ENCODE peak calls at places on chromosome 20, in five cellular contexts. One of them, this sample, is unnamed.
A peak's percentile ranks its signal among the peaks of the same experiment; 100 is the strongest.

GRCh38 chr20:36093025-36093803 is 61.3 kb upstream of the EPB41L1 start:
- DNase-seq in SK-N-MC: no peak
- DNase-seq in mucosa of descending colon: peak; percentile 78
- DNase-seq in tibial artery: peak; percentile 71
- DNase-seq in A549: peak; percentile 82
- DNase-seq in this sample: no peak

GRCh38 chr20:53774487-53775203 is 181.0 kb upstream of the ZNF217 start:
- DNase-seq in SK-N-MC: no peak
- DNase-seq in mucosa of descending colon: no peak
- DNase-seq in tibial artery: no peak
- DNase-seq in A549: peak; percentile 87
- DNase-seq in this sample: no peak

GRCh38 chr20:33940701-33941100 is 53.0 kb upstream of the RALY start:
- DNase-seq in SK-N-MC: no peak
- DNase-seq in mucosa of descending colon: no peak
- DNase-seq in tibial artery: no peak
- DNase-seq in A549: no peak
- DNase-seq in this sample: no peak

GRCh38 chr20:13891575-13891974 is 98.8 kb downstream of the SEL1L2 start:
- DNase-seq in SK-N-MC: no peak
- DNase-seq in mucosa of descending colon: no peak
- DNase-seq in tibial artery: no peak
- DNase-seq in A549: no peak
- DNase-seq in this sample: no peak

GRCh38 chr20:63826753-63827152 is 4.3 kb downstream of the ZBTB46 start:
- DNase-seq in SK-N-MC: no peak
- DNase-seq in mucosa of descending colon: no peak
- DNase-seq in tibial artery: no peak
- DNase-seq in A549: no peak
- DNase-seq in this sample: no peak

GRCh38 chr20:10314198-10314597 is 95.6 kb downstream of the SNAP25 start:
- DNase-seq in SK-N-MC: no peak
- DNase-seq in mucosa of descending colon: no peak
- DNase-seq in tibial artery: no peak
- DNase-seq in A549: no peak
- DNase-seq in this sample: no peak

GRCh38 chr20:19828233-19828632 is 70.2 kb downstream of the RIN2 start:
- DNase-seq in SK-N-MC: no peak
- DNase-seq in mucosa of descending colon: no peak
- DNase-seq in tibial artery: no peak
- DNase-seq in A549: peak; percentile 71
- DNase-seq in this sample: no peak

GRCh38 chr20:20064303-20064702 is 12.0 kb downstream of the CFAP61 start:
- DNase-seq in SK-N-MC: no peak
- DNase-seq in mucosa of descending colon: no peak
- DNase-seq in tibial artery: no peak
- DNase-seq in A549: no peak
- DNase-seq in this sample: no peak

GRCh38 chr20:36852187-36852586 is 23.8 kb upstream of the TLDC2 start:
- DNase-seq in SK-N-MC: no peak
- DNase-seq in mucosa of descending colon: no peak
- DNase-seq in tibial artery: no peak
- DNase-seq in A549: no peak
- DNase-seq in this sample: no peak

GRCh38 chr20:59781236-59781635 is 152.2 kb downstream of the SYCP2 start:
- DNase-seq in SK-N-MC: no peak
- DNase-seq in mucosa of descending colon: no peak
- DNase-seq in tibial artery: no peak
- DNase-seq in A549: no peak
- DNase-seq in this sample: no peak

GRCh38 chr20:46022411-46023147 is 6.4 kb upstream of the SLC12A5 start:
- DNase-seq in SK-N-MC: no peak
- DNase-seq in mucosa of descending colon: peak; percentile 76
- DNase-seq in tibial artery: no peak
- DNase-seq in A549: peak; percentile 56
- DNase-seq in this sample: no peak

GRCh38 chr20:52496191-52496590 is 304.6 kb upstream of the ZFP64 start:
- DNase-seq in SK-N-MC: no peak
- DNase-seq in mucosa of descending colon: no peak
- DNase-seq in tibial artery: no peak
- DNase-seq in A549: no peak
- DNase-seq in this sample: no peak

GRCh38 chr20:52564594-52564993 is 373.0 kb upstream of the ZFP64 start:
- DNase-seq in SK-N-MC: no peak
- DNase-seq in mucosa of descending colon: no peak
- DNase-seq in tibial artery: no peak
- DNase-seq in A549: no peak
- DNase-seq in this sample: no peak

GRCh38 chr20:1933465-1933870 is 38.3 kb downstream of the SIRPA start:
- DNase-seq in SK-N-MC: no peak
- DNase-seq in mucosa of descending colon: no peak
- DNase-seq in tibial artery: peak; percentile 65
- DNase-seq in A549: no peak
- DNase-seq in this sample: no peak

GRCh38 chr20:3011752-3012151 is 31.7 kb upstream of the GNRH2 start:
- DNase-seq in SK-N-MC: no peak
- DNase-seq in mucosa of descending colon: no peak
- DNase-seq in tibial artery: no peak
- DNase-seq in A549: no peak
- DNase-seq in this sample: no peak

GRCh38 chr20:25294459-25295385 is 46.8 kb downstream of the PYGB start:
- DNase-seq in SK-N-MC: no peak
- DNase-seq in mucosa of descending colon: peak; percentile 41
- DNase-seq in tibial artery: peak; percentile 41
- DNase-seq in A549: peak; percentile 76
- DNase-seq in this sample: peak; percentile 45

GRCh38 chr20:32387262-32387661 is 29.1 kb downstream of the ASXL1 start:
- DNase-seq in SK-N-MC: no peak
- DNase-seq in mucosa of descending colon: no peak
- DNase-seq in tibial artery: no peak
- DNase-seq in A549: no peak
- DNase-seq in this sample: no peak

GRCh38 chr20:22691369-22692118 is 107.2 kb upstream of the FOXA2 start:
- DNase-seq in SK-N-MC: no peak
- DNase-seq in mucosa of descending colon: peak; percentile 67
- DNase-seq in tibial artery: peak; percentile 75
- DNase-seq in A549: peak; percentile 85
- DNase-seq in this sample: peak; percentile 72

GRCh38 chr20:45347936-45348809 is at the start of gene SDC4:
- DNase-seq in SK-N-MC: no peak
- DNase-seq in mucosa of descending colon: peak; percentile 74
- DNase-seq in tibial artery: peak; percentile 53
- DNase-seq in A549: peak; percentile 51
- DNase-seq in this sample: no peak

GRCh38 chr20:41895216-41895615 is 277.0 kb upstream of the CHD6 start:
- DNase-seq in SK-N-MC: no peak
- DNase-seq in mucosa of descending colon: no peak
- DNase-seq in tibial artery: no peak
- DNase-seq in A549: no peak
- DNase-seq in this sample: no peak

GRCh38 chr20:34877002-34877264 is 521 bp downstream of the ACSS2 start:
- DNase-seq in SK-N-MC: no peak
- DNase-seq in mucosa of descending colon: peak; percentile 41
- DNase-seq in tibial artery: no peak
- DNase-seq in A549: no peak
- DNase-seq in this sample: no peak

GRCh38 chr20:1206749-1207148 is 3.5 kb downstream of the C20orf202 start:
- DNase-seq in SK-N-MC: no peak
- DNase-seq in mucosa of descending colon: no peak
- DNase-seq in tibial artery: no peak
- DNase-seq in A549: no peak
- DNase-seq in this sample: no peak

GRCh38 chr20:33415948-33416347 is 14.6 kb upstream of the CDK5RAP1 start:
- DNase-seq in SK-N-MC: no peak
- DNase-seq in mucosa of descending colon: peak; percentile 37
- DNase-seq in tibial artery: peak; percentile 64
- DNase-seq in A549: peak; percentile 43
- DNase-seq in this sample: no peak

GRCh38 chr20:574297-574942 is 30.8 kb upstream of the CSNK2A1 start:
- DNase-seq in SK-N-MC: no peak
- DNase-seq in mucosa of descending colon: no peak
- DNase-seq in tibial artery: no peak
- DNase-seq in A549: no peak
- DNase-seq in this sample: no peak

GRCh38 chr20:47735412-47736400 is 49.6 kb downstream of the SULF2 start:
- DNase-seq in SK-N-MC: no peak
- DNase-seq in mucosa of descending colon: peak; percentile 19
- DNase-seq in tibial artery: peak; percentile 40
- DNase-seq in A549: no peak
- DNase-seq in this sample: no peak

GRCh38 chr20:8812818-8813217 is 256.1 kb upstream of the PLCB4 start:
- DNase-seq in SK-N-MC: peak; percentile 42
- DNase-seq in mucosa of descending colon: no peak
- DNase-seq in tibial artery: peak; percentile 30
- DNase-seq in A549: no peak
- DNase-seq in this sample: no peak

GRCh38 chr20:23211164-23211563 is 125.0 kb upstream of the CD93 start:
- DNase-seq in SK-N-MC: no peak
- DNase-seq in mucosa of descending colon: no peak
- DNase-seq in tibial artery: no peak
- DNase-seq in A549: no peak
- DNase-seq in this sample: no peak

GRCh38 chr20:56689318-56689717 is 60.2 kb downstream of the TFAP2C start:
- DNase-seq in SK-N-MC: no peak
- DNase-seq in mucosa of descending colon: no peak
- DNase-seq in tibial artery: no peak
- DNase-seq in A549: no peak
- DNase-seq in this sample: no peak

GRCh38 chr20:16539280-16539679 is 34.0 kb downstream of the KIF16B start:
- DNase-seq in SK-N-MC: no peak
- DNase-seq in mucosa of descending colon: peak; percentile 33
- DNase-seq in tibial artery: no peak
- DNase-seq in A549: peak; percentile 26
- DNase-seq in this sample: no peak

GRCh38 chr20:40638414-40638813 is 50.6 kb downstream of the MAFB start:
- DNase-seq in SK-N-MC: no peak
- DNase-seq in mucosa of descending colon: no peak
- DNase-seq in tibial artery: no peak
- DNase-seq in A549: no peak
- DNase-seq in this sample: no peak

GRCh38 chr20:14879020-14879697 is 541.7 kb upstream of the FLRT3 start:
- DNase-seq in SK-N-MC: no peak
- DNase-seq in mucosa of descending colon: no peak
- DNase-seq in tibial artery: no peak
- DNase-seq in A549: peak; percentile 91
- DNase-seq in this sample: no peak

GRCh38 chr20:4373454-4373853 is 348.3 kb upstream of the PRND start:
- DNase-seq in SK-N-MC: no peak
- DNase-seq in mucosa of descending colon: no peak
- DNase-seq in tibial artery: no peak
- DNase-seq in A549: no peak
- DNase-seq in this sample: no peak

DNA sequence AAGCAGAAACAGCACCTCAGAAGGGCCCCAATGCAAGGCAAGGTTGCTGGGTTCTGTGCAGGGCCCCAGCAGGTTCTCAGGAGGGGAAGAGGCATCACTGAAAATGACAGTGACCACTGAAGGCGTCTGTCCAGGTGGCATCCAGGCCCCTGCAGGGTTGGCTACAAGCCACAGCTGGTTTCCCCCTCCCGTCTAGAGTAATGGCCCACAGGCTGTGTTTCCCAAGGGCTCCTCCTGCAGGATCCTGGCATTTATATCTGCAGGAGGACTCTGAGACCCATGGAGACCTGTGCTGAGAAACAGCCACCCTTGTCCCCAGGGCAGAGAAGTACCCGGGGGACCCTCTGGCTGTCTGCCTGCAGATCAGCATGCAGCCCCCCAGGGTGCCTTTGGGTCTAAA is 205.1 kb downstream of the TAF4 start:
- DNase-seq in SK-N-MC: no peak
- DNase-seq in mucosa of descending colon: no peak
- DNase-seq in tibial artery: no peak
- DNase-seq in A549: no peak
- DNase-seq in this sample: no peak
- H3K9me3 ChIP-seq in SK-N-MC: no peaks in the 10 kb centered on the region
- H3K9me3 ChIP-seq in mucosa of descending colon: no peaks in the 10 kb centered on the region
- H3K9me3 ChIP-seq in tibial artery: no peaks in the 10 kb centered on the region
- H3K9me3 ChIP-seq in A549: no peaks in the 10 kb centered on the region
- H3K9me3 ChIP-seq in this sample: no peaks in the 10 kb centered on the region

GRCh38 chr20:55522296-55522815 is 483.0 kb downstream of the CBLN4 start:
- DNase-seq in SK-N-MC: no peak
- DNase-seq in mucosa of descending colon: no peak
- DNase-seq in tibial artery: no peak
- DNase-seq in A549: no peak
- DNase-seq in this sample: no peak
- H3K9me3 ChIP-seq in SK-N-MC: no peaks in the 10 kb centered on the region
- H3K9me3 ChIP-seq in mucosa of descending colon: no peaks in the 10 kb centered on the region
- H3K9me3 ChIP-seq in tibial artery: no peaks in the 10 kb centered on the region
- H3K9me3 ChIP-seq in A549: no peaks in the 10 kb centered on the region
- H3K9me3 ChIP-seq in this sample: peaks cover 3% of the 10 kb centered on the region

GRCh38 chr20:51219544-51219943 is 196.6 kb upstream of the KCNG1 start:
- DNase-seq in SK-N-MC: no peak
- DNase-seq in mucosa of descending colon: no peak
- DNase-seq in tibial artery: no peak
- DNase-seq in A549: no peak
- DNase-seq in this sample: no peak
- H3K9me3 ChIP-seq in SK-N-MC: no peaks in the 10 kb centered on the region
- H3K9me3 ChIP-seq in mucosa of descending colon: peaks cover 13% of the 10 kb centered on the region
- H3K9me3 ChIP-seq in tibial artery: no peaks in the 10 kb centered on the region
- H3K9me3 ChIP-seq in A549: peaks cover 19% of the 10 kb centered on the region
- H3K9me3 ChIP-seq in this sample: peaks cover 1% of the 10 kb centered on the region

GRCh38 chr20:49284818-49285217 is 7.0 kb upstream of the ZNFX1 start:
- DNase-seq in SK-N-MC: no peak
- DNase-seq in mucosa of descending colon: no peak
- DNase-seq in tibial artery: no peak
- DNase-seq in A549: no peak
- DNase-seq in this sample: no peak

GRCh38 chr20:49281913-49282467 is 4.1 kb upstream of the ZNFX1 start:
- DNase-seq in SK-N-MC: no peak
- DNase-seq in mucosa of descending colon: no peak
- DNase-seq in tibial artery: no peak
- DNase-seq in A549: no peak
- DNase-seq in this sample: no peak

GRCh38 chr20:49283703-49284625 is 6.1 kb upstream of the ZNFX1 start:
- DNase-seq in SK-N-MC: no peak
- DNase-seq in mucosa of descending colon: no peak
- DNase-seq in tibial artery: no peak
- DNase-seq in A549: no peak
- DNase-seq in this sample: no peak

GRCh38 chr20:49282584-49283171 is 4.8 kb upstream of the ZNFX1 start:
- DNase-seq in SK-N-MC: no peak
- DNase-seq in mucosa of descending colon: no peak
- DNase-seq in tibial artery: no peak
- DNase-seq in A549: no peak
- DNase-seq in this sample: no peak

DNA sequence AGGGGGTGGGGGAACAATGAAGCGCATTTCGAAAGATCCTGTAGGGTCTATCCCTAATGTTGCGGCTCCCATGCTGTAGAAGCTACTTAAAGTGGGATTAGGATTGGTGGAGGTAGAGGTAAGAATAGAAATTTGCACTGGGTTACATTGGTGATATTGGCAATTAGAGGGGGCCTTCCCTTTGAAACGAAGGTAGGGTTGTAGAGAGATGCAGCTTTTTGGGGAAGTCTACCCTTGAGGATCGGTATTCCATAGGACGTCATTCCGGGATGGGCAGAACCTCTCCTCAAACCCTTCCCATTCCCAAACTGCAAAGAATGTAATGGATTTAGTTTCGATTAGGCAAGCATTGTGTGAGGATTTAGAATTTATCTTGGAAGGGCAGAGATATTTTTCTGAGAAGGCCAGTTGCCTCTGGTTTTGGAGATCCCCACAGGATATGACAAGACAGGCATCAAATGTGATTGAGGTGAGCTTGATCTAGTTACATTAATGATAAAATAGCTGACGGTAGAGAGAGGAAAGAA is 5.4 kb upstream of the ZNFX1 start:
- DNase-seq in SK-N-MC: no peak
- DNase-seq in mucosa of descending colon: no peak
- DNase-seq in tibial artery: no peak
- DNase-seq in A549: no peak
- DNase-seq in this sample: no peak
- H3K9me3 ChIP-seq in SK-N-MC: no peaks in the 10 kb centered on the region
- H3K9me3 ChIP-seq in mucosa of descending colon: peaks cover 79% of the 10 kb centered on the region
- H3K9me3 ChIP-seq in tibial artery: no peaks in the 10 kb centered on the region
- H3K9me3 ChIP-seq in A549: peaks cover 9% of the 10 kb centered on the region
- H3K9me3 ChIP-seq in this sample: no peaks in the 10 kb centered on the region

This sample was measured in iPS DF 6.9.